ENCODE peak calls at places on chromosomes 13 and 19, in six cellular contexts. One of them, this sample, is unnamed.

GRCh38 chr13:30881191-30881651 is 24.9 kb upstream of the MEDAG start:
- DNase-seq in thoracic aorta: peak
- DNase-seq in IMR-90: no peak
- DNase-seq in left ventricle myocardium inferior: peak
- DNase-seq in fibroblast of mammary gland: peak
- DNase-seq in central memory CD4-positive, alpha-beta T cell: no peak
- DNase-seq in this sample: no peak

GRCh38 chr13:47188802-47189201 is 291.9 kb upstream of the HTR2A start:
- DNase-seq in left ventricle myocardium inferior: no peak
- DNase-seq in IMR-90: peak
- DNase-seq in central memory CD4-positive, alpha-beta T cell: no peak
- DNase-seq in thoracic aorta: no peak
- DNase-seq in fibroblast of mammary gland: peak
- DNase-seq in this sample: peak

GRCh38 chr19:3914199-3914598 is 18.7 kb upstream of the NMRK2 start:
- DNase-seq in thoracic aorta: no peak
- DNase-seq in fibroblast of mammary gland: no peak
- DNase-seq in IMR-90: no peak
- DNase-seq in central memory CD4-positive, alpha-beta T cell: no peak
- DNase-seq in left ventricle myocardium inferior: no peak
- DNase-seq in this sample: no peak

GRCh38 chr13:96172066-96172465 is 82.2 kb downstream of the HS6ST3 start:
- DNase-seq in thoracic aorta: no peak
- DNase-seq in fibroblast of mammary gland: no peak
- DNase-seq in central memory CD4-positive, alpha-beta T cell: no peak
- DNase-seq in IMR-90: no peak
- DNase-seq in left ventricle myocardium inferior: no peak
- DNase-seq in this sample: no peak

GRCh38 chr13:84985860-84986259 is 813.4 kb downstream of the SLITRK6 start:
- DNase-seq in fibroblast of mammary gland: no peak
- DNase-seq in thoracic aorta: no peak
- DNase-seq in left ventricle myocardium inferior: no peak
- DNase-seq in central memory CD4-positive, alpha-beta T cell: no peak
- DNase-seq in IMR-90: no peak
- DNase-seq in this sample: peak

GRCh38 chr13:55298201-55298600 is 1842.5 kb upstream of the PRR20A start:
- DNase-seq in thoracic aorta: no peak
- DNase-seq in central memory CD4-positive, alpha-beta T cell: no peak
- DNase-seq in IMR-90: no peak
- DNase-seq in left ventricle myocardium inferior: no peak
- DNase-seq in fibroblast of mammary gland: no peak
- DNase-seq in this sample: no peak

GRCh38 chr19:29554149-29554548 is 28.4 kb downstream of the VSTM2B start:
- DNase-seq in central memory CD4-positive, alpha-beta T cell: no peak
- DNase-seq in IMR-90: no peak
- DNase-seq in fibroblast of mammary gland: no peak
- DNase-seq in thoracic aorta: no peak
- DNase-seq in left ventricle myocardium inferior: no peak
- DNase-seq in this sample: no peak

GRCh38 chr13:46469064-46469463 is 82.0 kb upstream of the RUBCNL start:
- DNase-seq in thoracic aorta: no peak
- DNase-seq in left ventricle myocardium inferior: no peak
- DNase-seq in fibroblast of mammary gland: peak
- DNase-seq in IMR-90: no peak
- DNase-seq in central memory CD4-positive, alpha-beta T cell: no peak
- DNase-seq in this sample: peak

GRCh38 chr13:89061821-89062220 is 1390.7 kb downstream of the SLITRK5 start:
- DNase-seq in central memory CD4-positive, alpha-beta T cell: no peak
- DNase-seq in fibroblast of mammary gland: no peak
- DNase-seq in left ventricle myocardium inferior: no peak
- DNase-seq in thoracic aorta: no peak
- DNase-seq in IMR-90: no peak
- DNase-seq in this sample: no peak

GRCh38 chr19:5801796-5802616 is 2.9 kb upstream of the NRTN start:
- DNase-seq in thoracic aorta: no peak
- DNase-seq in IMR-90: peak
- DNase-seq in central memory CD4-positive, alpha-beta T cell: no peak
- DNase-seq in fibroblast of mammary gland: peak
- DNase-seq in left ventricle myocardium inferior: no peak
- DNase-seq in this sample: peak

GRCh38 chr19:5131866-5132561 is 163.1 kb downstream of the KDM4B start:
- DNase-seq in thoracic aorta: no peak
- DNase-seq in left ventricle myocardium inferior: no peak
- DNase-seq in central memory CD4-positive, alpha-beta T cell: no peak
- DNase-seq in IMR-90: no peak
- DNase-seq in fibroblast of mammary gland: no peak
- DNase-seq in this sample: no peak

GRCh38 chr19:46624958-46625661 is at the start of gene PTGIR:
- DNase-seq in thoracic aorta: peak
- DNase-seq in central memory CD4-positive, alpha-beta T cell: no peak
- DNase-seq in fibroblast of mammary gland: peak
- DNase-seq in left ventricle myocardium inferior: peak
- DNase-seq in IMR-90: peak
- DNase-seq in this sample: peak

GRCh38 chr13:24788538-24788937 is 24.6 kb downstream of the RNF17 start:
- DNase-seq in fibroblast of mammary gland: no peak
- DNase-seq in left ventricle myocardium inferior: no peak
- DNase-seq in thoracic aorta: no peak
- DNase-seq in IMR-90: no peak
- DNase-seq in central memory CD4-positive, alpha-beta T cell: no peak
- DNase-seq in this sample: no peak

GRCh38 chr13:113979791-113980471 is 6.1 kb upstream of the C13orf46 start:
- DNase-seq in left ventricle myocardium inferior: no peak
- DNase-seq in thoracic aorta: no peak
- DNase-seq in fibroblast of mammary gland: no peak
- DNase-seq in central memory CD4-positive, alpha-beta T cell: no peak
- DNase-seq in IMR-90: no peak
- DNase-seq in this sample: no peak

GRCh38 chr13:27868639-27869435 is 51.0 kb upstream of the PDX1 start:
- DNase-seq in central memory CD4-positive, alpha-beta T cell: no peak
- DNase-seq in fibroblast of mammary gland: peak
- DNase-seq in left ventricle myocardium inferior: no peak
- DNase-seq in thoracic aorta: no peak
- DNase-seq in IMR-90: peak
- DNase-seq in this sample: peak

GRCh38 chr13:35716186-35716585 is 239.7 kb upstream of the MAB21L1 start:
- DNase-seq in IMR-90: peak
- DNase-seq in central memory CD4-positive, alpha-beta T cell: no peak
- DNase-seq in thoracic aorta: no peak
- DNase-seq in fibroblast of mammary gland: peak
- DNase-seq in left ventricle myocardium inferior: no peak
- DNase-seq in this sample: no peak

GRCh38 chr13:78491978-78492377 is 111.4 kb downstream of the POU4F1 start:
- DNase-seq in IMR-90: no peak
- DNase-seq in fibroblast of mammary gland: no peak
- DNase-seq in thoracic aorta: no peak
- DNase-seq in left ventricle myocardium inferior: no peak
- DNase-seq in central memory CD4-positive, alpha-beta T cell: no peak
- DNase-seq in this sample: no peak

This sample was measured in ELR.